ENCODE peak calls at places on chromosomes 16 and 17, in nine cellular contexts. T is heart left ventricle; I is breast epithelium; Q is lung; N is colonic mucosa; A is esophagus squamous epithelium; U is fibroblast of lung; P is A549; V is CD4-positive, alpha-beta memory T cell. K is an unnamed sample. For H3K4me1, the result is how much of the 10 kb centered on the place peaks cover.

GRCh38 chr16:11312718-11313492 is 31.8 kb upstream of the PRM1 start:
- DNase-seq in T (no peak), I (no peak), Q (peak), N (peak), A (no peak), U (peak), P (peak), V (no peak), K (no peak)

GRCh38 chr17:7929158-7930029 is at the start of gene KCNAB3:
- DNase-seq in T (peak), I (no peak), Q (no peak), N (no peak), A (no peak), U (peak), P (peak), V (peak), K (peak)

GRCh38 chr17:42548070-42548837 is 4.5 kb upstream of the HSD17B1 start:
- DNase-seq in T (peak), I (peak), Q (peak), N (peak), A (no peak), U (peak), P (peak), V (peak), K (peak)

GRCh38 chr16:89375021-89375420 is 115.3 kb downstream of the ANKRD11 start:
- DNase-seq in T (no peak), I (no peak), Q (no peak), N (no peak), A (no peak), U (no peak), P (no peak), V (no peak), K (peak)

GRCh38 chr17:48612456-48612853 is 1.6 kb upstream of the HOXB7 start:
- DNase-seq in T (no peak), I (no peak), Q (no peak), N (no peak), A (no peak), U (no peak), P (peak), V (no peak), K (no peak)

GRCh38 chr16:46961373-46962353 is 11.8 kb downstream of the DNAJA2 start:
- DNase-seq in T (no peak), I (no peak), Q (no peak), N (no peak), A (no peak), U (peak), P (no peak), V (no peak), K (no peak)

GRCh38 chr16:46762583-46762982 is 14.4 kb upstream of the MYLK3 start:
- DNase-seq in T (no peak), I (no peak), Q (no peak), N (no peak), A (no peak), U (no peak), P (no peak), V (no peak), K (no peak)

GRCh38 chr17:36616391-36617029 is 15.1 kb downstream of the MRM1 start:
- DNase-seq in T (no peak), I (no peak), Q (no peak), N (no peak), A (no peak), U (no peak), P (no peak), V (no peak), K (no peak)

GRCh38 chr17:4162775-4163498 is 19.9 kb downstream of the CYB5D2 start:
- DNase-seq in T (no peak), I (no peak), Q (no peak), N (no peak), A (no peak), U (no peak), P (no peak), V (no peak), K (no peak)

GRCh38 chr16:66858740-66859396 is 14.7 kb downstream of the CA7 start:
- DNase-seq in T (peak), I (no peak), Q (peak), N (peak), A (no peak), U (peak), P (no peak), V (no peak), K (peak)

GRCh38 chr16:88503374-88503770 is 50.3 kb downstream of the ZFPM1 start:
- DNase-seq in T (no peak), I (no peak), Q (no peak), N (no peak), A (no peak), U (peak), P (no peak), V (no peak), K (no peak)

GRCh38 chr17:80937501-80938356 is 53.9 kb upstream of the CHMP6 start:
- DNase-seq in T (no peak), I (no peak), Q (no peak), N (no peak), A (no peak), U (peak), P (no peak), V (no peak), K (no peak)

GRCh38 chr16:14050297-14051027 is 20.7 kb upstream of the MRTFB start:
- DNase-seq in T (no peak), I (no peak), Q (no peak), N (no peak), A (no peak), U (peak), P (peak), V (no peak), K (no peak)

GRCh38 chr17:44758414-44759095 is at the start of gene ADAM11:
- DNase-seq in T (no peak), I (no peak), Q (no peak), N (no peak), A (no peak), U (no peak), P (no peak), V (no peak), K (no peak)

GRCh38 chr16:30184430-30185140 is 1.2 kb downstream of the CORO1A start:
- DNase-seq in T (peak), I (no peak), Q (peak), N (peak), A (no peak), U (no peak), P (no peak), V (no peak), K (peak)

GRCh38 chr17:37720989-37721388 is 23.9 kb downstream of the HNF1B start:
- DNase-seq in T (no peak), I (no peak), Q (no peak), N (peak), A (no peak), U (no peak), P (no peak), V (no peak), K (no peak)

GRCh38 chr17:73827627-73828241 is 183.5 kb upstream of the SDK2 start:
- DNase-seq in T (no peak), I (no peak), Q (peak), N (peak), A (no peak), U (no peak), P (peak), V (peak), K (no peak)

GRCh38 chr16:2242598-2242997 is 6.4 kb downstream of the DNASE1L2 start:
- DNase-seq in T (no peak), I (no peak), Q (no peak), N (no peak), A (no peak), U (no peak), P (no peak), V (no peak), K (no peak)

GRCh38 chr17:76007850-76008165 is 7.2 kb downstream of the CDK3 start:
- DNase-seq in T (peak), I (no peak), Q (no peak), N (no peak), A (no peak), U (no peak), P (no peak), V (no peak), K (no peak)

GRCh38 chr17:67608691-67609090 is 109.0 kb upstream of the NOL11 start:
- DNase-seq in T (no peak), I (no peak), Q (no peak), N (no peak), A (no peak), U (peak), P (no peak), V (no peak), K (no peak)

GRCh38 chr16:57003439-57004386 is 14.4 kb downstream of the NLRC5 start:
- DNase-seq in T (peak), I (no peak), Q (no peak), N (no peak), A (no peak), U (no peak), P (no peak), V (no peak), K (no peak)

GRCh38 chr17:13756763-13757162 is 155.0 kb upstream of the HS3ST3A1 start:
- DNase-seq in T (no peak), I (no peak), Q (no peak), N (no peak), A (no peak), U (no peak), P (no peak), V (no peak), K (no peak)

GRCh38 chr16:48409839-48410610 is 24.8 kb upstream of the SIAH1 start:
- DNase-seq in T (no peak), I (no peak), Q (peak), N (peak), A (no peak), U (peak), P (peak), V (no peak), K (peak)

GRCh38 chr16:59249049-59249448 is 514.9 kb upstream of the GOT2 start:
- DNase-seq in T (no peak), I (no peak), Q (no peak), N (no peak), A (no peak), U (no peak), P (peak), V (no peak), K (no peak)

GRCh38 chr17:11240041-11240801 is 792 bp upstream of the SHISA6 start:
- DNase-seq in T (no peak), I (no peak), Q (no peak), N (peak), A (no peak), U (no peak), P (no peak), V (no peak), K (no peak)

GRCh38 chr17:14201087-14201486 is 35.6 kb downstream of the CDRT15 start:
- DNase-seq in T (no peak), I (no peak), Q (no peak), N (no peak), A (no peak), U (peak), P (no peak), V (peak), K (no peak)

GRCh38 chr16:71311553-71312158 is 22.5 kb upstream of the CMTR2 start:
- DNase-seq in T (no peak), I (no peak), Q (no peak), N (no peak), A (no peak), U (peak), P (peak), V (peak), K (peak)

GRCh38 chr17:61574542-61575351 is 16.3 kb downstream of the NACA2 start:
- DNase-seq in T (no peak), I (no peak), Q (no peak), N (peak), A (no peak), U (peak), P (peak), V (no peak), K (peak)

DNA sequence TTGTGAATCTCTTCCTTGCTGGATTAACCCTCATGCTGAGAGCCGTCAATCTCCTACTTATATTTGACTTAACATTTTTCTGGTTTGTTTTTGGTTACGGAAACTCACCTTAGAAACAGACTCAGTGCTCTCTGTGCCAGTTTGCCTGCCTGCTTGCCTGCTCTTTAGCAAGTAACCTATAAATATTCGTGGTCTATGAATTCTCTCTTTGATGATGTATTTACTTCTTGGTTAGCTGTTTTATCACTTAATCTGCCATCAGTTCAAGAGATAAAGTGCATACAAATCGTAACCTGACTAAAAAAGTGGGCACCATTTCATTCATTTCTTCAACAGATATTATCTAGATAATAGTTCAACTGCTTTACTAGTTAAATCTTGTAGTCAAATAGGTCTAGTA is 26.7 kb downstream of the CYB5B start:
- DNase-seq in T (no peak), I (no peak), Q (no peak), N (no peak), A (no peak), U (peak), P (peak), V (no peak), K (no peak)
- H3K4me1 ChIP-seq in T (under half), I (under half), Q (under half), N (under half), A (under half), U (under half), P (under half), V (under half), K (under half)

DNA sequence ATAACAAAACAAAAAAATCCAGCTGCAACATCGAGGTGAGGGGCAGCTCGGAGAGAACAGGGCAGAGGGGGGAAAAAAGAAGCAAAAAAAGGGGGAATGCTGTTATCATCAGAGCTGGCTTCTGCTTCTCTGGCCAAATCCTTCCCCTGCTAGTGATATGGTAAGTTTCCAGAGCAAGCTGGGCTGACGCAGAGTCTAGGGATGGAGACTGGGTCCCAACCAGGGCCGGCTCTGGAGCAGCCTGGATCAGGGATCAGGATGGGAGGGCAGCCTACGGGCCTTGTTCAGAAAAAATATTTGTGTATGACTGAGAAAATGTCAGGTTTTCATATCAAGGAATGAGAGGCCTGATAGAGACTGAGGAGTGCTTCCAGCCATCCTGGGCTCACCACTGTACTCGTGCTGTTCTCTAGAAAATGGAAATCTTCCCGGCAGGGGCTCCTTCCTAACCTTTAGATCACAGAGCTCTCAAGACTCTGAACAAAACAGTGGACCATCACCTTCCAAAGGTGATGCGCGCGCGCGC is 726 bp upstream of the C1QTNF1 start:
- DNase-seq in T (peak), I (no peak), Q (no peak), N (no peak), A (no peak), U (no peak), P (no peak), V (no peak), K (no peak)
- H3K4me1 ChIP-seq in T (half or more), I (under half), Q (under half), N (under half), A (half or more), U (under half), P (under half), V (under half), K (under half)

GRCh38 chr17:40315678-40316570 is 6.9 kb downstream of the RARA start:
- DNase-seq in T (no peak), I (no peak), Q (no peak), N (peak), A (no peak), U (no peak), P (no peak), V (no peak), K (no peak)
- H3K4me1 ChIP-seq in T (half or more), I (under half), Q (half or more), N (under half), A (half or more), U (half or more), P (half or more), V (half or more), K (half or more)

DNA sequence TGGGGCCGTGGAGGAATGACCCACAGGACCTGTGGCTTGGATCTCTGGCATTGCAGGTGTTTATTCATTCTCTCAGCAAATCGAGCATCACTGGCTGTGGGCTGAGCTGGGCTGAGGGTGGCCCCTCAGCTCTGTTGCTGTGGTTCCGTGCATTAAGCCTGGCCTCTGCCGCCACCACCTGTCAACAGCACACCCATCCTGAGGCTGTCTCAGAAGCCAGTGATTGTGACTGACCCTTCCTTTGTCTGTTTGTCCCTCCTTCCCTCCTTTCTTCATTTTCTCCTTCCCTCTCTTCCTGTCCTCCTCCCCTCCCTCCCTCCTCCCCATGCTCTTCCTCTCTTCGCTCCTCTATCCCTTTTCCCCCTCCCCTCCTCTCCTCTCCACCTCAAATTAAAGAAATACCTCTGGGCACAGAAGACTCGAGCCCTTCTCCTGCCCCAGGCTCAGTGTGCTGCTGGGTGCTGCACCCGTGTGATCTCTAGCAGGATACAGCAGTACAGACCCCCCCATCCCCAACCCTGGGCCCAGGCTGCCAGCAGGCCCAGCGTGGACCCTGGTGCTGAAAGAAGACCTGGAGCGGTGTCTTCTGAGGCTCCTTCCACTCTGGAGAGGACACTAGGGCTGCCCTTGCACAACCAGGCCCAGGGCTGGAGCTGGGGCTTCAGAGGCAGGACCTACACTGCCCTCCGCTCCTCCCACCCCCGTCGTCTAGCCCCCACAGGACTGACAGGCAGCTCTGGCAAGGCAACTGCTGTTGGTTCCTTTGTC is 75.9 kb downstream of the PLD6 start:
- DNase-seq in T (peak), I (no peak), Q (no peak), N (no peak), A (no peak), U (no peak), P (no peak), V (no peak), K (no peak)
- H3K4me1 ChIP-seq in T (half or more), I (under half), Q (under half), N (under half), A (half or more), U (under half), P (under half), V (under half), K (under half)

GRCh38 chr17:28170771-28171170 is 128.3 kb downstream of the NLK start:
- DNase-seq in T (no peak), I (no peak), Q (no peak), N (no peak), A (no peak), U (peak), P (no peak), V (no peak), K (no peak)

GRCh38 chr17:28173071-28173561 is 130.6 kb downstream of the NLK start:
- DNase-seq in T (no peak), I (no peak), Q (no peak), N (no peak), A (no peak), U (peak), P (no peak), V (no peak), K (no peak)

GRCh38 chr17:28174352-28175046 is 132.0 kb downstream of the NLK start:
- DNase-seq in T (no peak), I (no peak), Q (no peak), N (no peak), A (no peak), U (peak), P (no peak), V (peak), K (no peak)

GRCh38 chr17:28177351-28177750 is 134.9 kb downstream of the NLK start:
- DNase-seq in T (no peak), I (no peak), Q (no peak), N (no peak), A (no peak), U (peak), P (no peak), V (no peak), K (no peak)

DNA sequence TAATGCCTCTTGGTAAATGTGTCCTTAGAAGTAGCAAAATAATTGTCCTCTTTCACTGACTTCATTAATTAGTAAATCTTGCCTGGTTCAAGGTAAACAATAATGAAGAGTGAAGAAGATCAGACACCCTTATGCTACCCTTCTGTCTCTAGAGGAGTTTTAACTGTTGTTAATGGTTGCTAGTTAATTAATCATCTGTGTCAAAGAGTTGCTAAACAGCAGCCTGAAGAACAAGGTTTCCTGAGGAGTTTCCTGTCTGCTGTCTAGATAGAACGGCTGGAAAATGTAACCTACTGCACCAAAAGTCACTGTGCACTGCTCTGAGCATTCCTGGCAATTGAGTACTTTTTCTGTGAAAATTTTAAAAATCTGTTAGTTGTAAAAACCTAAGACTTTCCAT is 131.3 kb downstream of the NLK start:
- DNase-seq in T (no peak), I (no peak), Q (no peak), N (no peak), A (no peak), U (peak), P (no peak), V (no peak), K (no peak)
- H3K4me1 ChIP-seq in T (under half), I (under half), Q (under half), N (under half), A (under half), U (under half), P (under half), V (under half), K (under half)

DNA sequence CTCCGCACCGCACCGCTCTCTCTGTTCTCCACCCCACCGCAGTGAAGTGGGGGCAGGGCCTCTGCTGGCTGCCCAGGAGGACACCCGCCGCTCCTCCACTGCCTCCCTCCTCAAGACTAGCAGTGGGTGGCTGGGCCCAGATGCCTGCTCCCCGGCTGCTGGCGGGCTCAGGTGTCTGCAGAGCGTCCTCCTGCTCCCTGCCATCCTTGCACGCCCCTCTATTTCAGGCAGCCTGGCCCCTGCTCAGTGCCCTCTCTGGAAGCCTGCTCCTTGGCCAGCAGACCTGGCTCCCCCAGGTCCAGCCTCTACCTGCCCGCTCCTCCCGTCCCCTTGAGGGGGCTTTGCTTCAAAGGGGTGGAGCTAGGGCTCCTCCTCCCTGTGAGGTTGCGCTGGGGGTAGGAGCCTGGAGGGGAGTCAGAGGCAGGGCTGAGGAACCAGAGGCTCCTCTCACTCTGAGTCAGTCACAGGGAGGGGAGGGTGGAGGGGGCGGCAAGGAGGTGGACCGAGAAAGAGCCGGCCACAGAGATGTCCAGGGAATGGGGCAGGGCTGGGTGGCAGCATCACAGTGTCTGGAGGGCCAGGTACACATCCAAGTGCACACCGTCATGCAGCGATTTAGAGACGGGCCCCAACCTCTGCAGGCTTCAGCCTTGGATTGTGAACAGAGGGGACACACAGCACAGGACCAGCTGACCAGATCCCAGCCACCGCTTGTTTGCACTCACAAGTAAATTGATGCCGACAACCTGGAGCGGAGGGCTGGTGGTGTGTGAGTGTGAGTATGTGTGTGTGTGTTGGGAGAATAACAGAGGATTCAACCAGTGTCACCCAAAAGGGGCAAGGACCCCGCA is 9.8 kb upstream of the TMEM92 start:
- DNase-seq in T (no peak), I (peak), Q (no peak), N (peak), A (no peak), U (peak), P (no peak), V (no peak), K (no peak)
- H3K4me1 ChIP-seq in T (under half), I (under half), Q (under half), N (under half), A (half or more), U (under half), P (under half), V (under half), K (under half)